ENCODE peak calls at places on chromosomes 1 and 21, in seven cellular contexts. S is NB4, Q is uterus, F is tibial nerve, I is transverse colon, X is upper lobe of left lung, P is K562. W is an unnamed sample.

GRCh38 chr1:155931332-155932038 is 2.7 kb downstream of the KHDC4 start:
- DNase-seq in S (no peak), Q (no peak), F (no peak), I (peak; percentile 63), X (no peak), P (no peak), W (no peak)

GRCh38 chr1:101995984-101996731 is 568 bp downstream of the OLFM3 start:
- DNase-seq in S (no peak), Q (no peak), F (no peak), I (no peak), X (no peak), P (no peak), W (no peak)

GRCh38 chr1:223718850-223719249 is 6.5 kb downstream of the CAPN2 start:
- DNase-seq in S (no peak), Q (no peak), F (no peak), I (no peak), X (no peak), P (no peak), W (no peak)

GRCh38 chr21:44263221-44263671 is 1.5 kb upstream of the DNMT3L start:
- DNase-seq in S (no peak), Q (no peak), F (no peak), I (no peak), X (peak; percentile 61), P (no peak), W (no peak)

GRCh38 chr1:64675718-64676345 is 69.0 kb upstream of the RAVER2 start:
- DNase-seq in S (peak; percentile 6), Q (no peak), F (no peak), I (no peak), X (no peak), P (peak; percentile 13), W (no peak)

GRCh38 chr1:117067528-117068370 is 7.6 kb downstream of the TTF2 start:
- DNase-seq in S (peak; percentile 62), Q (peak; percentile 39), F (no peak), I (peak; percentile 51), X (no peak), P (peak; percentile 68), W (peak; percentile 52)

GRCh38 chr1:3404301-3404700 is 50.2 kb upstream of the ARHGEF16 start:
- DNase-seq in S (no peak), Q (no peak), F (no peak), I (no peak), X (peak; percentile 79), P (no peak), W (no peak)

GRCh38 chr1:157639800-157640199 is 41.9 kb upstream of the FCRL4 start:
- DNase-seq in S (no peak), Q (no peak), F (no peak), I (no peak), X (no peak), P (no peak), W (peak; percentile 63)

GRCh38 chr1:236052227-236052993 is 12.5 kb downstream of the NID1 start:
- DNase-seq in S (peak; percentile 18), Q (no peak), F (no peak), I (no peak), X (no peak), P (no peak), W (no peak)

GRCh38 chr1:150970818-150971582 is 3.6 kb downstream of the CERS2 start:
- DNase-seq in S (peak; percentile 55), Q (peak; percentile 79), F (peak; percentile 73), I (peak; percentile 80), X (no peak), P (no peak), W (peak; percentile 94)

GRCh38 chr1:2787163-2787911 is 14.2 kb downstream of the TTC34 start:
- DNase-seq in S (no peak), Q (peak; percentile 10), F (no peak), I (no peak), X (peak; percentile 71), P (no peak), W (no peak)

GRCh38 chr1:70874826-70875225 is 172.8 kb downstream of the PTGER3 start:
- DNase-seq in S (no peak), Q (no peak), F (no peak), I (no peak), X (no peak), P (no peak), W (no peak)

GRCh38 chr21:31729622-31730343 is 2.1 kb downstream of the SCAF4 start:
- DNase-seq in S (no peak), Q (no peak), F (no peak), I (no peak), X (no peak), P (no peak), W (no peak)

GRCh38 chr1:178946416-178946815 is 75.5 kb upstream of the ANGPTL1 start:
- DNase-seq in S (no peak), Q (no peak), F (no peak), I (no peak), X (no peak), P (no peak), W (no peak)

GRCh38 chr1:56506951-56507437 is 72.4 kb downstream of the PLPP3 start:
- DNase-seq in S (no peak), Q (no peak), F (no peak), I (no peak), X (no peak), P (no peak), W (no peak)

GRCh38 chr1:111907321-111907720 is 82.1 kb downstream of the KCND3 start:
- DNase-seq in S (no peak), Q (no peak), F (no peak), I (no peak), X (no peak), P (no peak), W (no peak)

GRCh38 chr1:12143631-12144155 is 23.1 kb upstream of the TNFRSF1B start:
- DNase-seq in S (peak; percentile 49), Q (peak; percentile 72), F (peak; percentile 48), I (peak; percentile 77), X (no peak), P (peak; percentile 50), W (peak; percentile 46)

GRCh38 chr1:48697066-48697707 is 79.5 kb downstream of the BEND5 start:
- DNase-seq in S (peak; percentile 60), Q (peak; percentile 38), F (peak; percentile 60), I (peak; percentile 63), X (no peak), P (peak; percentile 57), W (peak; percentile 62)

GRCh38 chr1:27658951-27659496 is 13.0 kb downstream of the IFI6 start:
- DNase-seq in S (peak; percentile 99), Q (no peak), F (no peak), I (peak; percentile 22), X (no peak), P (no peak), W (no peak)

GRCh38 chr1:108664426-108664950 is 3.6 kb upstream of the HENMT1 start:
- DNase-seq in S (peak; percentile 56), Q (no peak), F (no peak), I (no peak), X (no peak), P (no peak), W (no peak)

DNA sequence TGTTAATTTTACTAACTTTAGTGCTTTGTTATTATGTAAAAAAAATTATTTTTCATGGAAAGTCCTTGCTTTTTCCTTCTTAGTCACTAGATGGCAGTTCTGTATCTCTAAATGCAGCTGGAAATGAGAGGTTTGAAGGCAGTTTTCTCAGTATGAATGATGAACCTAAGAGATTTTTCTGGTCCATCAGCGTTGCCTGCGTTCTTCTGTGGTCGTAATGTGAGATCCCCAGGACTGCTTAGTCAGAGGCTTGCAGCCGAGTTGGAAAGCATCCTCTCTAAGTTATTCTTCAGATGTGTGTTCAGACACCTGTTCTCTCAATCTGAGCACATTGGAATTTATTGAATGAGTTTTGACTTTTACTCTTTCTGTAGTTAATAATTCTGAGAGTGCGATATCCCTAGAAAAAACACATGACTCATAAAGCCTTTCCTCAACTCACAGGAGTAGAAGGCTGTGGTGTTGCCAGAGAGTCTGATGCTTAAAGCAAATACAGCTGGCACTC is 99.2 kb downstream of the FMN2 start:
- DNase-seq in S (peak; percentile 37), Q (peak; percentile 31), F (no peak), I (peak; percentile 15), X (no peak), P (no peak), W (peak; percentile 42)
- TF ChIP-seq CTCF in S (peak; percentile 19), Q (peak; percentile 56), F (no peak), I (peak; percentile 28), X (no peak), P (no peak), W (peak; percentile 81)

DNA sequence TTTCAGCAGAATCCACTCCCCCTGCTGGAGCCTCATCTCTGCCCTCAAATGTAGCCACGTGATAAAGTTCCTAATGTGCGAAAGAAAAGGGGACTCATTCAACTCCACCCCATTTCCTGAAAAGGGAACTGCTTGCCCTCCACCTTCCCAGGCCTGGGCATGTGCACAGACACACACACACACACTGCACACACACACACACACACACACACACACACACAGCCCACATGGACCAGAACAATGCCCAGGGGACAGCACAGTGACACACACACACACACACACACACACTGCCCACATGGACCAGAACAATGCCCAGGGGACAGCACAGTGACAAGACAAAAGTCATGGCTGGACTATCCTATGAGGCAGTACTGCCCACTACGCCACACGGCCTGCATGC is 33.2 kb downstream of the PACC1 start:
- DNase-seq in S (no peak), Q (no peak), F (no peak), I (no peak), X (no peak), P (no peak), W (no peak)
- TF ChIP-seq POLR2A in S (no peak), Q (no peak), F (no peak), I (no peak), X (no peak), P (no peak), W (no peak)

GRCh38 chr1:246159290-246160227 is 347.5 kb downstream of the SMYD3 start:
- DNase-seq in S (no peak), Q (no peak), F (no peak), I (no peak), X (no peak), P (no peak), W (no peak)

GRCh38 chr1:246158131-246158530 is 348.9 kb downstream of the SMYD3 start:
- DNase-seq in S (no peak), Q (no peak), F (no peak), I (no peak), X (no peak), P (no peak), W (no peak)

GRCh38 chr1:246157516-246157915 is 349.6 kb downstream of the SMYD3 start:
- DNase-seq in S (peak; percentile 83), Q (no peak), F (no peak), I (no peak), X (no peak), P (no peak), W (no peak)

GRCh38 chr1:246155923-246156322 is 351.2 kb downstream of the SMYD3 start:
- DNase-seq in S (no peak), Q (no peak), F (no peak), I (no peak), X (no peak), P (no peak), W (no peak)

DNA sequence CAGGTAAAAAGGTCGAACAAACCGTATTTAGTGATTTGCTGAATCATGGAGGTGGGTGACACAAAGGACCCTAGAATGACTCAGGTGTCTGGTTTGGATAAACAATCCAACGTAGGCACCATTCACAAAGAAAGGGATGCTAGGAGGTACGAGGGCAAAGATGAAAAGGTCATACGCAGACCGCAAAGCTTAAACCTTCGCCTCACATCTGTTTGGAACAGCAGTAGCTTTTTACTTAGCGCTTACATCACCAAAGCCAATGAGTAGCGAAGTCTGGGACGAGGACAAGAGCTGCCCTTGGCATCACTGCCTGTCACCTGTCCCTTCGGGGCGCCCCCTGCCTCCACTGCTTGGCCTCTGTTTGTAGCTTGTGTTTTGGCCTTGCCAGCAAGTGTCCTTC is 350.2 kb downstream of the SMYD3 start:
- DNase-seq in S (no peak), Q (no peak), F (no peak), I (no peak), X (peak; percentile 20), P (no peak), W (no peak)
- TF ChIP-seq CTCF in S (no peak), Q (no peak), F (no peak), I (no peak), X (no peak), P (no peak), W (no peak)

GRCh38 chr1:93964777-93965200 is 55.6 kb upstream of the GCLM start:
- DNase-seq in S (peak; percentile 53), Q (no peak), F (no peak), I (no peak), X (no peak), P (no peak), W (no peak)
- TF ChIP-seq POLR2A in S (no peak), Q (no peak), F (no peak), I (no peak), X (no peak), P (no peak), W (no peak)